ENCODE peak calls at places on chromosomes 3 and 15, in four cellular contexts. Z, K, H and Q are unnamed samples.

GRCh38 chr15:49789436-49789835 is 168.6 kb downstream of the DTWD1 start:
- DNase-seq in Z (no peak), K (no peak), H (no peak), Q (no peak)

GRCh38 chr3:77147836-77148578 is 108.1 kb downstream of the ROBO2 start:
- DNase-seq in Z (no peak), K (no peak), H (no peak), Q (no peak)

GRCh38 chr3:179026636-179027035 is 45.0 kb downstream of the ZMAT3 start:
- DNase-seq in Z (no peak), K (no peak), H (no peak), Q (no peak)

GRCh38 chr3:32392530-32393302 is 1.1 kb downstream of the CMTM7 start:
- DNase-seq in Z (peak), K (no peak), H (peak), Q (no peak)

GRCh38 chr3:123686254-123686653 is 101.4 kb upstream of the HACD2 start:
- DNase-seq in Z (no peak), K (no peak), H (no peak), Q (no peak)

GRCh38 chr15:64975390-64975789 is 14.3 kb downstream of the SPG21 start:
- DNase-seq in Z (no peak), K (no peak), H (no peak), Q (no peak)

GRCh38 chr3:157335677-157336076 is 101.0 kb upstream of the PTX3 start:
- DNase-seq in Z (no peak), K (no peak), H (no peak), Q (no peak)

GRCh38 chr3:81923038-81923437 is 161.6 kb upstream of the GBE1 start:
- DNase-seq in Z (no peak), K (no peak), H (no peak), Q (no peak)

GRCh38 chr3:112395166-112395894 is 62.4 kb downstream of the CD200 start:
- DNase-seq in Z (no peak), K (no peak), H (no peak), Q (no peak)

GRCh38 chr15:57527382-57528091 is 64.2 kb upstream of the MYZAP start:
- DNase-seq in Z (no peak), K (no peak), H (no peak), Q (no peak)

GRCh38 chr3:72976182-72976825 is 20.3 kb upstream of the PPP4R2 start:
- DNase-seq in Z (no peak), K (no peak), H (no peak), Q (no peak)

GRCh38 chr3:8622873-8623725 is 21.5 kb downstream of the SSUH2 start:
- DNase-seq in Z (peak), K (no peak), H (peak), Q (no peak)

GRCh38 chr3:72892081-72892763 is 4.4 kb downstream of the GXYLT2 start:
- DNase-seq in Z (peak), K (no peak), H (no peak), Q (no peak)

GRCh38 chr3:48503406-48504050 is 446 bp downstream of the SHISA5 start:
- DNase-seq in Z (peak), K (no peak), H (no peak), Q (no peak)

GRCh38 chr3:144915202-144915601 is 943.6 kb downstream of the DIPK2A start:
- DNase-seq in Z (no peak), K (no peak), H (no peak), Q (no peak)

GRCh38 chr15:36278219-36278618 is 301.2 kb upstream of the CDIN1 start:
- DNase-seq in Z (no peak), K (no peak), H (no peak), Q (no peak)

GRCh38 chr15:74238984-74239645 is 3.0 kb downstream of the CCDC33 start:
- DNase-seq in Z (no peak), K (no peak), H (no peak), Q (no peak)

GRCh38 chr3:31043184-31043819 is 148.8 kb upstream of the GADL1 start:
- DNase-seq in Z (no peak), K (no peak), H (no peak), Q (no peak)

GRCh38 chr15:93049914-93050534 is 39.0 kb downstream of the RGMA start:
- DNase-seq in Z (no peak), K (no peak), H (no peak), Q (no peak)

GRCh38 chr3:188021502-188022040 is 132.4 kb upstream of the LPP start:
- DNase-seq in Z (no peak), K (no peak), H (no peak), Q (no peak)

GRCh38 chr3:131630117-131630516 is 127.3 kb upstream of the MRPL3 start:
- DNase-seq in Z (no peak), K (no peak), H (no peak), Q (no peak)

GRCh38 chr15:83971967-83972366 is 263.6 kb upstream of the GOLGA6L4 start:
- DNase-seq in Z (no peak), K (no peak), H (no peak), Q (no peak)

GRCh38 chr3:18445421-18446066 is 20.4 kb upstream of the SATB1 start:
- DNase-seq in Z (no peak), K (peak), H (peak), Q (peak)

GRCh38 chr3:72144773-72145505 is 360.0 kb upstream of the PROK2 start:
- DNase-seq in Z (peak), K (no peak), H (no peak), Q (no peak)

GRCh38 chr15:32933241-32933640 is 215.4 kb downstream of the GREM1 start:
- DNase-seq in Z (no peak), K (no peak), H (no peak), Q (no peak)

GRCh38 chr3:12405432-12406272 is 78.6 kb upstream of the TSEN2 start:
- DNase-seq in Z (peak), K (no peak), H (no peak), Q (no peak)

GRCh38 chr3:147619925-147620580 is 210.9 kb downstream of the ZIC1 start:
- DNase-seq in Z (no peak), K (no peak), H (no peak), Q (no peak)

GRCh38 chr15:29139540-29140459 is 129.8 kb downstream of the NSMCE3 start:
- DNase-seq in Z (peak), K (no peak), H (peak), Q (peak)

GRCh38 chr15:61871926-61872522 is 188.2 kb downstream of the VPS13C start:
- DNase-seq in Z (no peak), K (no peak), H (no peak), Q (no peak)